ENCODE peak calls at places on chromosomes 5 and 9, in eight cellular contexts. K is activated T-helper 1 cell treated with anti-CD3 and anti-CD28 coated beads, Interleukin-12 subunit alpha, Interleukin-12 subunit beta, Interleukin-2, Interleukin-4 antibody, amounts not matched to agents 30 ng/mL and 10 ng/mL and 1 ng/mL, durations not matched to agents 14 hours and 24 hours and 36 hours; I is mucosa of gallbladder; A is HFF-Myc; L is HuH-7; R is activated CD4-positive, alpha-beta T cell treated with anti-CD3 and anti-CD28 coated beads for 24 hours; C is M059J; F is stimulated activated CD4-positive, alpha-beta T cell treated with anti-CD3 and anti-CD28 coated beads, Interleukin-4, amount 100 ng/mL, for 1 hour. Z is an unnamed sample.

GRCh38 chr5:151319334-151319733 is 15.8 kb upstream of the SLC36A3 start:
- DNase-seq in R (no peak), C (peak), I (peak), F (no peak), K (no peak), L (no peak), A (no peak), Z (peak)

GRCh38 chr9:107307331-107307730 is 24.3 kb downstream of the RAD23B start:
- DNase-seq in L (no peak), R (no peak), A (no peak), F (no peak), K (no peak), C (no peak), I (no peak), Z (no peak)

GRCh38 chr5:9046756-9047481 is 499.0 kb downstream of the SEMA5A start:
- DNase-seq in F (no peak), L (no peak), R (no peak), K (no peak), I (no peak), A (peak), C (peak), Z (peak)

GRCh38 chr5:136149891-136150290 is 17.2 kb downstream of the SMAD5 start:
- DNase-seq in C (no peak), L (no peak), I (no peak), F (no peak), R (no peak), K (no peak), A (no peak), Z (no peak)

GRCh38 chr9:8858250-8859161 is 1058.9 kb upstream of the DMAC1 start:
- DNase-seq in A (no peak), C (no peak), L (no peak), I (no peak), K (no peak), F (no peak), R (no peak), Z (peak)

GRCh38 chr5:74516217-74516636 is 124.3 kb downstream of the ENC1 start:
- DNase-seq in L (no peak), K (no peak), C (peak), F (no peak), A (no peak), R (no peak), I (no peak), Z (peak)

GRCh38 chr5:74685979-74686631 is 1.1 kb downstream of the HEXB start:
- DNase-seq in C (no peak), I (peak), A (no peak), F (no peak), L (no peak), R (no peak), K (no peak), Z (peak)

GRCh38 chr5:1948111-1948510 is 65.4 kb upstream of the IRX4 start:
- DNase-seq in C (no peak), F (no peak), L (no peak), R (no peak), A (no peak), I (no peak), K (no peak), Z (no peak)

GRCh38 chr9:15882328-15882727 is 329.5 kb downstream of the CCDC171 start:
- DNase-seq in R (no peak), K (no peak), C (no peak), I (no peak), L (no peak), A (no peak), F (no peak), Z (peak)